ENCODE peak calls at places on chromosomes 1 and 21, in ten cellular contexts. W is NCI-H69; L is HCEC 1CT; I is fibroblast of lung; O is stimulated activated CD4-positive, alpha-beta T cell treated with anti-CD3 and anti-CD28 coated beads, Interleukin-4, amount 100 ng/mL, for 24 hours; D is mesothelial cell of epicardium; H is activated gamma-delta T cell treated with Interleukin-2 at 50 U/mL for 16 hours; A is left cardiac atrium; F is midbrain; C is tibial artery. Q is an unnamed sample.

GRCh38 chr21:27454234-27454633 is 487.3 kb upstream of the ADAMTS5 start:
- DNase-seq in F (no peak), W (no peak), H (no peak), L (no peak), D (no peak), C (no peak), O (no peak), A (no peak), I (no peak), Q (peak)

GRCh38 chr1:173669491-173669941 is at the start of gene ANKRD45:
- DNase-seq in D (peak), C (no peak), F (peak), O (peak), I (peak), L (no peak), W (peak), A (peak), H (peak), Q (peak)

GRCh38 chr1:189596197-189596596 is 881.5 kb downstream of the BRINP3 start:
- DNase-seq in H (no peak), D (no peak), O (no peak), A (no peak), C (no peak), F (no peak), I (peak), L (peak), W (no peak), Q (no peak)

GRCh38 chr21:26800001-26800400 is 45.2 kb downstream of the ADAMTS1 start:
- DNase-seq in F (no peak), O (no peak), W (no peak), C (no peak), I (peak), L (no peak), A (no peak), H (no peak), D (no peak), Q (no peak)

GRCh38 chr1:40796939-40797667 is 13.5 kb downstream of the KCNQ4 start:
- DNase-seq in L (no peak), F (no peak), O (no peak), C (peak), H (no peak), I (no peak), A (peak), D (no peak), W (no peak), Q (no peak)

GRCh38 chr1:107175102-107175501 is 34.3 kb downstream of the NTNG1 start:
- DNase-seq in L (no peak), H (no peak), A (no peak), W (no peak), I (no peak), F (no peak), C (no peak), D (no peak), O (no peak), Q (no peak)

GRCh38 chr1:102970496-102971078 is 137.7 kb downstream of the COL11A1 start:
- DNase-seq in D (no peak), I (peak), A (no peak), F (peak), O (no peak), C (no peak), H (no peak), L (peak), W (peak), Q (peak)

GRCh38 chr1:74609810-74610371 is 63.7 kb downstream of the ERICH3 start:
- DNase-seq in L (no peak), F (no peak), A (no peak), D (no peak), H (no peak), C (no peak), O (no peak), I (no peak), W (no peak), Q (no peak)

GRCh38 chr1:46496505-46496904 is 6.9 kb downstream of the DMBX1 start:
- DNase-seq in W (no peak), I (no peak), D (no peak), C (no peak), H (no peak), L (no peak), A (no peak), O (no peak), F (no peak), Q (no peak)

GRCh38 chr1:1156140-1157032 is 17.3 kb upstream of the TTLL10 start:
- DNase-seq in L (no peak), W (no peak), D (no peak), O (no peak), A (no peak), I (no peak), F (no peak), C (no peak), H (no peak), Q (no peak)

GRCh38 chr21:44012474-44013379 is 618 bp downstream of the TRAPPC10 start:
- DNase-seq in A (peak), F (peak), D (peak), L (peak), O (peak), I (peak), H (peak), W (peak), C (peak), Q (peak)

GRCh38 chr1:35929730-35930592 is 944 bp upstream of the AGO3 start:
- DNase-seq in L (peak), H (peak), A (peak), W (peak), F (no peak), O (peak), I (peak), C (peak), D (peak), Q (peak)

GRCh38 chr1:61618755-61619154 is 106.2 kb downstream of the TM2D1 start:
- DNase-seq in W (no peak), D (no peak), L (no peak), O (no peak), I (no peak), A (no peak), H (no peak), F (no peak), C (no peak), Q (no peak)

GRCh38 chr1:227429447-227430359 is 111.4 kb upstream of the CDC42BPA start:
- DNase-seq in D (peak), F (no peak), I (peak), A (no peak), H (no peak), C (no peak), L (peak), W (peak), O (no peak), Q (peak)

GRCh38 chr1:69567847-69568434 is at the start of gene LRRC7:
- DNase-seq in O (peak), I (no peak), L (no peak), H (no peak), A (peak), W (peak), D (peak), F (no peak), C (no peak), Q (peak)

Q was measured in ELR.